ENCODE peak calls at places on chromosomes 3 and 15, in ten cellular contexts. One of them, this sample, is unnamed.

GRCh38 chr3:134697830-134698699 is 47.2 kb upstream of the KY start:
- DNase-seq in right cardiac atrium: no peak
- DNase-seq in mesenchymal stem cell: no peak
- DNase-seq in CD8-positive, alpha-beta memory T cell: no peak
- DNase-seq in ascending aorta: no peak
- DNase-seq in AG04450: no peak
- DNase-seq in cardiac muscle cell: no peak
- DNase-seq in adipocyte: no peak
- DNase-seq in spleen: no peak
- DNase-seq in MM.1S: no peak
- DNase-seq in this sample: no peak

GRCh38 chr15:26852980-26853379 is 13.9 kb upstream of the GABRA5 start:
- DNase-seq in CD8-positive, alpha-beta memory T cell: no peak
- DNase-seq in MM.1S: no peak
- DNase-seq in spleen: no peak
- DNase-seq in right cardiac atrium: no peak
- DNase-seq in adipocyte: no peak
- DNase-seq in cardiac muscle cell: no peak
- DNase-seq in AG04450: no peak
- DNase-seq in mesenchymal stem cell: no peak
- DNase-seq in ascending aorta: no peak
- DNase-seq in this sample: no peak

GRCh38 chr3:71072288-71072687 is 511.2 kb downstream of the FOXP1 start:
- DNase-seq in mesenchymal stem cell: no peak
- DNase-seq in spleen: no peak
- DNase-seq in ascending aorta: no peak
- DNase-seq in CD8-positive, alpha-beta memory T cell: no peak
- DNase-seq in right cardiac atrium: no peak
- DNase-seq in MM.1S: no peak
- DNase-seq in cardiac muscle cell: no peak
- DNase-seq in AG04450: no peak
- DNase-seq in adipocyte: no peak
- DNase-seq in this sample: no peak

GRCh38 chr3:66456711-66457173 is 44.1 kb downstream of the LRIG1 start:
- DNase-seq in MM.1S: no peak
- DNase-seq in ascending aorta: peak; percentile 65
- DNase-seq in cardiac muscle cell: no peak
- DNase-seq in adipocyte: no peak
- DNase-seq in AG04450: no peak
- DNase-seq in right cardiac atrium: peak; percentile 51
- DNase-seq in mesenchymal stem cell: no peak
- DNase-seq in CD8-positive, alpha-beta memory T cell: peak; percentile 28
- DNase-seq in spleen: no peak
- DNase-seq in this sample: no peak

GRCh38 chr3:155730843-155731242 is 14.0 kb downstream of the PLCH1 start:
- DNase-seq in ascending aorta: no peak
- DNase-seq in AG04450: no peak
- DNase-seq in MM.1S: no peak
- DNase-seq in adipocyte: no peak
- DNase-seq in CD8-positive, alpha-beta memory T cell: no peak
- DNase-seq in cardiac muscle cell: no peak
- DNase-seq in right cardiac atrium: no peak
- DNase-seq in spleen: no peak
- DNase-seq in mesenchymal stem cell: no peak
- DNase-seq in this sample: no peak

GRCh38 chr15:57377478-57377847 is 1.2 kb downstream of the CGNL1 start:
- DNase-seq in ascending aorta: no peak
- DNase-seq in MM.1S: no peak
- DNase-seq in CD8-positive, alpha-beta memory T cell: no peak
- DNase-seq in AG04450: no peak
- DNase-seq in adipocyte: no peak
- DNase-seq in spleen: no peak
- DNase-seq in cardiac muscle cell: no peak
- DNase-seq in mesenchymal stem cell: no peak
- DNase-seq in right cardiac atrium: no peak
- DNase-seq in this sample: no peak

GRCh38 chr15:52652984-52653383 is 26.2 kb downstream of the ATOSA start:
- DNase-seq in cardiac muscle cell: peak; percentile 72
- DNase-seq in right cardiac atrium: no peak
- DNase-seq in mesenchymal stem cell: peak; percentile 88
- DNase-seq in ascending aorta: no peak
- DNase-seq in CD8-positive, alpha-beta memory T cell: no peak
- DNase-seq in adipocyte: peak; percentile 61
- DNase-seq in MM.1S: no peak
- DNase-seq in spleen: no peak
- DNase-seq in AG04450: peak; percentile 72
- DNase-seq in this sample: peak; percentile 13

GRCh38 chr15:83762367-83762766 is 108.4 kb downstream of the ADAMTSL3 start:
- DNase-seq in mesenchymal stem cell: no peak
- DNase-seq in AG04450: no peak
- DNase-seq in ascending aorta: no peak
- DNase-seq in cardiac muscle cell: no peak
- DNase-seq in adipocyte: no peak
- DNase-seq in CD8-positive, alpha-beta memory T cell: no peak
- DNase-seq in spleen: no peak
- DNase-seq in right cardiac atrium: no peak
- DNase-seq in MM.1S: no peak
- DNase-seq in this sample: no peak

GRCh38 chr3:158731938-158732855 is at the start of gene RARRES1:
- DNase-seq in spleen: peak; percentile 92
- DNase-seq in AG04450: no peak
- DNase-seq in cardiac muscle cell: peak; percentile 79
- DNase-seq in mesenchymal stem cell: peak; percentile 75
- DNase-seq in MM.1S: no peak
- DNase-seq in CD8-positive, alpha-beta memory T cell: no peak
- DNase-seq in ascending aorta: peak; percentile 80
- DNase-seq in adipocyte: peak; percentile 81
- DNase-seq in right cardiac atrium: peak; percentile 76
- DNase-seq in this sample: no peak

GRCh38 chr3:18295171-18295920 is 129.8 kb downstream of the SATB1 start:
- DNase-seq in cardiac muscle cell: peak; percentile 66
- DNase-seq in mesenchymal stem cell: no peak
- DNase-seq in CD8-positive, alpha-beta memory T cell: no peak
- DNase-seq in spleen: no peak
- DNase-seq in AG04450: no peak
- DNase-seq in adipocyte: peak; percentile 55
- DNase-seq in right cardiac atrium: no peak
- DNase-seq in ascending aorta: no peak
- DNase-seq in MM.1S: peak; percentile 52
- DNase-seq in this sample: peak; percentile 55

GRCh38 chr3:105806361-105806760 is 62.5 kb downstream of the CBLB start:
- DNase-seq in ascending aorta: no peak
- DNase-seq in adipocyte: peak; percentile 60
- DNase-seq in right cardiac atrium: no peak
- DNase-seq in spleen: no peak
- DNase-seq in cardiac muscle cell: peak; percentile 55
- DNase-seq in MM.1S: no peak
- DNase-seq in AG04450: no peak
- DNase-seq in mesenchymal stem cell: no peak
- DNase-seq in CD8-positive, alpha-beta memory T cell: peak; percentile 66
- DNase-seq in this sample: peak; percentile 6

GRCh38 chr3:31765856-31766255 is 215.2 kb downstream of the OSBPL10 start:
- DNase-seq in MM.1S: no peak
- DNase-seq in cardiac muscle cell: no peak
- DNase-seq in spleen: no peak
- DNase-seq in AG04450: no peak
- DNase-seq in right cardiac atrium: no peak
- DNase-seq in adipocyte: no peak
- DNase-seq in mesenchymal stem cell: no peak
- DNase-seq in CD8-positive, alpha-beta memory T cell: no peak
- DNase-seq in ascending aorta: no peak
- DNase-seq in this sample: no peak

GRCh38 chr3:51938780-51939425 is 2.8 kb downstream of the RRP9 start:
- DNase-seq in MM.1S: no peak
- DNase-seq in ascending aorta: peak; percentile 49
- DNase-seq in adipocyte: no peak
- DNase-seq in CD8-positive, alpha-beta memory T cell: no peak
- DNase-seq in mesenchymal stem cell: no peak
- DNase-seq in spleen: peak; percentile 39
- DNase-seq in AG04450: no peak
- DNase-seq in right cardiac atrium: no peak
- DNase-seq in cardiac muscle cell: no peak
- DNase-seq in this sample: no peak

DNA sequence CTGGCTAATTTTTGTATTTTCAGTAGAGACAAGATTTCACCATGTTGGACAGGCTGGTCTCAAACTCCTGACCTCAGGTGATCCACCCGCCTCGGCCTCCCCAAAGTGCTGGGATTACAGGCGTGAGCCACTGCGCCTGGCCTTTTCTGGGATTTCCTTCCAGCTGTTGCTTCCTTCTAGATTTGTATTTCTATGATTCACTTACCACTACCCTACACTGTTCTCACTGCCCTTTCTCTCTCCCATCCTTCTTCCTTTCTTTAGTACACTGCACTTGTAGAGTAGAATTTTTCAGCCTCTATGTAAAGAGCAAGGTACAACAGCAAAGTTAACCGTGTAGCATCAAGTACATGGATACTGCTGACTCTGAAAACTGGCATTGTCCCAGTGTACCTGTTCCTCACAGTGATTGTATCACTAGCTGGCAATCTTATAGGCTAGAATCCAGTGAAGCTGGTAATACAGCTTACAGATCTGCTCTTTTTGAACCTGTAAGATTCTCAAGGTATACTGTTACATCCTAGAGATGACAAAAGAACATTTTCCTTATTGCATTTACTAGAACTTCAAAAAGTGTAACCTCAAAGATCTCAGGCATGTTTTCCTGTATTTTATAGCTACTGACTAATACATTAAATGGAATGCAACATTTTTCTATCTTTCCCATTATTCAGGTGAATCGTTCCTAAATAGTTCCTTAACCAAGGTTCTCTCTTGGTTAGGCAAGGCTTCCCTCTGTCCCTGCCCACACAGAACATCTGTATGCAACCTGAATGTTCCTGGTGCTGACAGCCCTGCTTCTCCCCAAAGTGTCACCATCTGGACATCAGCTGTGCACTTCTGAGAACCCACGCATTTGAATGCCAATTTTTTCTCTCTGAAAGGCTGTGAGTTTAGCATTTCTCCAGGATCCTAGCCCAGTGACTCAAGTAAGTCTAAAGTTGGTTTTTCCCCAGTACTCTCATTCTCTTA is 74.1 kb upstream of the RAP2B start:
- DNase-seq in right cardiac atrium: no peak
- DNase-seq in CD8-positive, alpha-beta memory T cell: no peak
- DNase-seq in mesenchymal stem cell: no peak
- DNase-seq in spleen: no peak
- DNase-seq in AG04450: peak; percentile 61
- DNase-seq in MM.1S: no peak
- DNase-seq in adipocyte: peak; percentile 53
- DNase-seq in ascending aorta: no peak
- DNase-seq in cardiac muscle cell: peak; percentile 40
- DNase-seq in this sample: no peak
- H3K4me3 ChIP-seq in right cardiac atrium: no peak overlapping the region
- H3K4me3 ChIP-seq in CD8-positive, alpha-beta memory T cell: no peak overlapping the region
- H3K4me3 ChIP-seq in mesenchymal stem cell: no peak overlapping the region
- H3K4me3 ChIP-seq in spleen: no peak overlapping the region
- H3K4me3 ChIP-seq in AG04450: no peak overlapping the region
- H3K4me3 ChIP-seq in MM.1S: no peak overlapping the region
- H3K4me3 ChIP-seq in adipocyte: no peak overlapping the region
- H3K4me3 ChIP-seq in ascending aorta: no peak overlapping the region
- H3K4me3 ChIP-seq in cardiac muscle cell: no peak overlapping the region
- H3K4me3 ChIP-seq in this sample: no peak overlapping the region

GRCh38 chr3:197286678-197287077 is 11.7 kb downstream of the DLG1 start:
- DNase-seq in cardiac muscle cell: no peak
- DNase-seq in right cardiac atrium: no peak
- DNase-seq in adipocyte: no peak
- DNase-seq in ascending aorta: no peak
- DNase-seq in mesenchymal stem cell: no peak
- DNase-seq in AG04450: no peak
- DNase-seq in spleen: no peak
- DNase-seq in MM.1S: no peak
- DNase-seq in CD8-positive, alpha-beta memory T cell: no peak
- DNase-seq in this sample: no peak
- H3K9me3 ChIP-seq in cardiac muscle cell: no peaks in the 10 kb centered on the region
- H3K9me3 ChIP-seq in right cardiac atrium: no peaks in the 10 kb centered on the region
- H3K9me3 ChIP-seq in adipocyte: no peaks in the 10 kb centered on the region
- H3K9me3 ChIP-seq in ascending aorta: no peaks in the 10 kb centered on the region
- H3K9me3 ChIP-seq in mesenchymal stem cell: no peaks in the 10 kb centered on the region
- H3K9me3 ChIP-seq in AG04450: no peaks in the 10 kb centered on the region
- H3K9me3 ChIP-seq in spleen: no peaks in the 10 kb centered on the region
- H3K9me3 ChIP-seq in MM.1S: no peaks in the 10 kb centered on the region
- H3K9me3 ChIP-seq in CD8-positive, alpha-beta memory T cell: no peaks in the 10 kb centered on the region
- H3K9me3 ChIP-seq in this sample: no peaks in the 10 kb centered on the region

GRCh38 chr3:72100626-72101187 is 315.8 kb upstream of the PROK2 start:
- DNase-seq in CD8-positive, alpha-beta memory T cell: peak; percentile 73
- DNase-seq in MM.1S: peak; percentile 92
- DNase-seq in cardiac muscle cell: peak; percentile 90
- DNase-seq in AG04450: peak; percentile 6
- DNase-seq in adipocyte: peak; percentile 97
- DNase-seq in right cardiac atrium: peak; percentile 87
- DNase-seq in spleen: peak; percentile 96
- DNase-seq in mesenchymal stem cell: peak; percentile 94
- DNase-seq in ascending aorta: peak; percentile 95
- DNase-seq in this sample: peak; percentile 18

GRCh38 chr3:72101538-72101937 is 316.6 kb upstream of the PROK2 start:
- DNase-seq in adipocyte: no peak
- DNase-seq in ascending aorta: no peak
- DNase-seq in MM.1S: no peak
- DNase-seq in right cardiac atrium: no peak
- DNase-seq in AG04450: no peak
- DNase-seq in CD8-positive, alpha-beta memory T cell: no peak
- DNase-seq in cardiac muscle cell: peak; percentile 25
- DNase-seq in mesenchymal stem cell: no peak
- DNase-seq in spleen: no peak
- DNase-seq in this sample: no peak

GRCh38 chr3:72102057-72102711 is 317.2 kb upstream of the PROK2 start:
- DNase-seq in mesenchymal stem cell: peak; percentile 9
- DNase-seq in cardiac muscle cell: no peak
- DNase-seq in ascending aorta: no peak
- DNase-seq in adipocyte: no peak
- DNase-seq in MM.1S: no peak
- DNase-seq in CD8-positive, alpha-beta memory T cell: no peak
- DNase-seq in spleen: peak; percentile 76
- DNase-seq in AG04450: no peak
- DNase-seq in right cardiac atrium: no peak
- DNase-seq in this sample: no peak

GRCh38 chr3:72100062-72100511 is 315.1 kb upstream of the PROK2 start:
- DNase-seq in cardiac muscle cell: no peak
- DNase-seq in adipocyte: no peak
- DNase-seq in mesenchymal stem cell: peak; percentile 11
- DNase-seq in ascending aorta: no peak
- DNase-seq in MM.1S: no peak
- DNase-seq in AG04450: no peak
- DNase-seq in right cardiac atrium: no peak
- DNase-seq in spleen: peak; percentile 83
- DNase-seq in CD8-positive, alpha-beta memory T cell: no peak
- DNase-seq in this sample: no peak

GRCh38 chr3:72105306-72105705 is 320.4 kb upstream of the PROK2 start:
- DNase-seq in cardiac muscle cell: no peak
- DNase-seq in spleen: no peak
- DNase-seq in ascending aorta: no peak
- DNase-seq in CD8-positive, alpha-beta memory T cell: no peak
- DNase-seq in adipocyte: no peak
- DNase-seq in right cardiac atrium: no peak
- DNase-seq in mesenchymal stem cell: no peak
- DNase-seq in MM.1S: no peak
- DNase-seq in AG04450: no peak
- DNase-seq in this sample: no peak
- H3K27me3 ChIP-seq in cardiac muscle cell: peaks cover 17% of the 10 kb centered on the region
- H3K27me3 ChIP-seq in spleen: no peaks in the 10 kb centered on the region
- H3K27me3 ChIP-seq in ascending aorta: no peaks in the 10 kb centered on the region
- H3K27me3 ChIP-seq in CD8-positive, alpha-beta memory T cell: no peaks in the 10 kb centered on the region
- H3K27me3 ChIP-seq in adipocyte: peaks cover 8% of the 10 kb centered on the region
- H3K27me3 ChIP-seq in right cardiac atrium: no peaks in the 10 kb centered on the region
- H3K27me3 ChIP-seq in mesenchymal stem cell: peaks cover 23% of the 10 kb centered on the region
- H3K27me3 ChIP-seq in MM.1S: no peaks in the 10 kb centered on the region
- H3K27me3 ChIP-seq in AG04450: peaks cover 26% of the 10 kb centered on the region
- H3K27me3 ChIP-seq in this sample: no peaks in the 10 kb centered on the region

GRCh38 chr15:90190606-90191343 is 10.4 kb upstream of the SEMA4B start:
- DNase-seq in AG04450: no peak
- DNase-seq in MM.1S: peak; percentile 96
- DNase-seq in right cardiac atrium: no peak
- DNase-seq in adipocyte: no peak
- DNase-seq in cardiac muscle cell: no peak
- DNase-seq in spleen: peak; percentile 95
- DNase-seq in mesenchymal stem cell: no peak
- DNase-seq in ascending aorta: no peak
- DNase-seq in CD8-positive, alpha-beta memory T cell: no peak
- DNase-seq in this sample: no peak
- H3K4me3 ChIP-seq in AG04450: no peak overlapping the region
- H3K4me3 ChIP-seq in MM.1S: peak overlapping the region; percentile 41
- H3K4me3 ChIP-seq in right cardiac atrium: no peak overlapping the region
- H3K4me3 ChIP-seq in adipocyte: no peak overlapping the region
- H3K4me3 ChIP-seq in cardiac muscle cell: no peak overlapping the region
- H3K4me3 ChIP-seq in spleen: no peak overlapping the region
- H3K4me3 ChIP-seq in mesenchymal stem cell: no peak overlapping the region
- H3K4me3 ChIP-seq in ascending aorta: no peak overlapping the region
- H3K4me3 ChIP-seq in CD8-positive, alpha-beta memory T cell: no peak overlapping the region
- H3K4me3 ChIP-seq in this sample: no peak overlapping the region